ENCODE peak calls at places on chromosomes 2 and 18, in eight cellular contexts. J, A, H, F, C, S, K and B are unnamed samples.

GRCh38 chr2:96895709-96896651 is 26.1 kb upstream of the SEMA4C start:
- DNase-seq in A (peak; percentile 83), S (no peak), C (no peak), F (no peak), J (no peak), K (no peak), H (no peak), B (no peak)

GRCh38 chr2:108346827-108347226 is 30.9 kb upstream of the SULT1C4 start:
- DNase-seq in C (no peak), F (no peak), S (no peak), A (no peak), K (no peak), J (no peak), H (no peak), B (no peak)

GRCh38 chr2:10668402-10669012 is 21.3 kb downstream of the NOL10 start:
- DNase-seq in A (peak; percentile 7), H (no peak), K (peak; percentile 59), J (no peak), F (no peak), C (no peak), S (no peak), B (no peak)

GRCh38 chr2:26382534-26382933 is 19.2 kb upstream of the DRC1 start:
- DNase-seq in F (no peak), H (no peak), A (no peak), S (no peak), K (no peak), J (no peak), C (no peak), B (no peak)

GRCh38 chr2:237254911-237255578 is 158.9 kb downstream of the COL6A3 start:
- DNase-seq in J (no peak), S (no peak), A (no peak), K (peak; percentile 79), C (no peak), H (no peak), F (no peak), B (no peak)

GRCh38 chr2:96109931-96110511 is 6.3 kb downstream of the ADRA2B start:
- DNase-seq in H (no peak), K (no peak), S (no peak), C (no peak), A (no peak), F (no peak), J (no peak), B (no peak)

GRCh38 chr2:88755836-88756235 is 64.4 kb downstream of the RPIA start:
- DNase-seq in F (no peak), J (no peak), C (no peak), K (no peak), A (no peak), H (no peak), S (no peak), B (no peak)

GRCh38 chr2:140624188-140624587 is 1506.6 kb downstream of the LRP1B start:
- DNase-seq in H (no peak), A (peak; percentile 55), K (no peak), J (no peak), S (no peak), F (no peak), C (no peak), B (no peak)

GRCh38 chr2:70733428-70734185 is 34.4 kb downstream of the ADD2 start:
- DNase-seq in C (no peak), F (no peak), A (no peak), H (peak; percentile 32), S (no peak), K (no peak), J (no peak), B (no peak)

GRCh38 chr18:67628674-67629073 is 112.2 kb upstream of the DSEL start:
- DNase-seq in K (peak; percentile 4), C (no peak), F (no peak), A (no peak), J (no peak), H (no peak), S (no peak), B (no peak)

GRCh38 chr2:144510206-144510991 is 9.5 kb downstream of the ZEB2 start:
- DNase-seq in H (no peak), J (no peak), K (peak; percentile 96), A (peak; percentile 4), F (no peak), C (no peak), S (no peak), B (no peak)

GRCh38 chr2:85390941-85391669 is 19.1 kb downstream of the CAPG start:
- DNase-seq in K (peak; percentile 28), H (no peak), F (peak; percentile 87), S (peak; percentile 36), C (no peak), A (no peak), J (no peak), B (no peak)

GRCh38 chr2:221570321-221571107 is 1.6 kb downstream of the EPHA4 start:
- DNase-seq in C (no peak), J (no peak), S (no peak), K (peak; percentile 47), A (peak; percentile 53), H (no peak), F (peak; percentile 16), B (no peak)

GRCh38 chr2:220569380-220569779 is 942.0 kb downstream of the SLC4A3 start:
- DNase-seq in J (no peak), C (no peak), H (no peak), K (no peak), A (peak; percentile 94), S (no peak), F (no peak), B (no peak)

GRCh38 chr18:26624443-26624842 is 76.1 kb upstream of the KCTD1 start:
- DNase-seq in J (no peak), F (no peak), S (no peak), C (no peak), K (no peak), A (no peak), H (no peak), B (no peak)

GRCh38 chr2:30447149-30448045 is at the start of gene LCLAT1:
- DNase-seq in F (peak; percentile 90), A (peak; percentile 61), H (peak; percentile 82), C (peak; percentile 60), K (peak; percentile 72), S (peak; percentile 69), J (peak; percentile 11), B (peak; percentile 32)

GRCh38 chr2:1407950-1408695 is 5.1 kb upstream of the TPO start:
- DNase-seq in H (no peak), S (no peak), J (no peak), A (peak; percentile 13), C (no peak), F (no peak), K (no peak), B (no peak)

GRCh38 chr2:66925128-66925527 is 472.0 kb upstream of the ETAA1 start:
- DNase-seq in A (no peak), F (no peak), K (peak; percentile 78), S (no peak), H (no peak), J (no peak), C (no peak), B (no peak)

GRCh38 chr2:48841126-48841525 is 85.6 kb upstream of the LHCGR start:
- DNase-seq in A (no peak), K (no peak), C (no peak), F (no peak), J (no peak), H (no peak), S (no peak), B (no peak)

GRCh38 chr2:72837171-72837570 is 11.3 kb upstream of the EXOC6B start:
- DNase-seq in K (peak; percentile 75), J (no peak), A (no peak), H (no peak), C (no peak), S (no peak), F (no peak), B (no peak)

GRCh38 chr2:85413592-85414421 is 3.6 kb upstream of the CAPG start:
- DNase-seq in K (peak; percentile 51), C (no peak), J (no peak), F (peak; percentile 77), H (no peak), A (no peak), S (no peak), B (no peak)

GRCh38 chr18:58013241-58014211 is 30.5 kb upstream of the NEDD4L start:
- DNase-seq in J (no peak), H (no peak), S (peak; percentile 5), A (peak; percentile 2), F (no peak), K (no peak), C (no peak), B (no peak)

GRCh38 chr2:33363599-33364300 is 112.7 kb upstream of the RASGRP3 start:
- DNase-seq in J (no peak), S (no peak), H (no peak), A (no peak), F (no peak), C (no peak), K (peak; percentile 86), B (no peak)

GRCh38 chr2:202035089-202035940 is 1.7 kb downstream of the FZD7 start:
- DNase-seq in C (no peak), F (peak; percentile 40), K (peak; percentile 75), H (no peak), A (no peak), J (no peak), S (no peak), B (no peak)

GRCh38 chr2:15812187-15812830 is 128.0 kb upstream of the MYCN start:
- DNase-seq in H (no peak), C (no peak), A (no peak), J (no peak), K (no peak), F (no peak), S (no peak), B (no peak)

GRCh38 chr2:205218056-205218455 is 464.2 kb upstream of the NRP2 start:
- DNase-seq in C (no peak), H (no peak), J (no peak), F (no peak), A (no peak), K (peak; percentile 37), S (no peak), B (no peak)

GRCh38 chr2:53422979-53423378 is 344.6 kb upstream of the CHAC2 start:
- DNase-seq in A (no peak), H (no peak), C (no peak), S (peak; percentile 7), J (no peak), F (no peak), K (peak; percentile 53), B (no peak)

GRCh38 chr2:141728142-141728541 is 402.7 kb downstream of the LRP1B start:
- DNase-seq in F (no peak), A (no peak), H (no peak), K (no peak), C (no peak), S (no peak), J (no peak), B (no peak)

GRCh38 chr2:149438260-149438960 is 108.0 kb downstream of the LYPD6 start:
- DNase-seq in S (no peak), J (no peak), A (no peak), K (no peak), H (no peak), F (no peak), C (no peak), B (no peak)

GRCh38 chr2:85947593-85947992 is 58.8 kb upstream of the ST3GAL5 start:
- DNase-seq in K (no peak), C (no peak), A (no peak), S (no peak), F (no peak), J (no peak), H (no peak), B (no peak)

GRCh38 chr2:149858916-149859634 is 271.5 kb upstream of the MMADHC start:
- DNase-seq in S (no peak), C (no peak), K (peak; percentile 79), H (no peak), A (no peak), F (no peak), J (no peak), B (no peak)

GRCh38 chr2:46735108-46735691 is 180.4 kb downstream of the MCFD2 start:
- DNase-seq in K (no peak), F (no peak), C (no peak), J (no peak), A (no peak), S (no peak), H (no peak), B (no peak)

GRCh38 chr18:12403601-12404506 is 3.9 kb upstream of the PRELID3A start:
- DNase-seq in F (no peak), C (no peak), J (no peak), H (no peak), K (peak; percentile 93), S (no peak), A (no peak), B (no peak)

GRCh38 chr2:116133563-116133962 is 1680.9 kb upstream of the DDX18 start:
- DNase-seq in F (no peak), C (no peak), K (no peak), A (no peak), S (no peak), J (no peak), H (no peak), B (no peak)